ENCODE peak calls at places on chromosomes 3 and 15, in six cellular contexts. J is ovary; F is pancreas; R is foreskin keratinocyte; K is effector memory CD4-positive, alpha-beta T cell; D is fibroblast of lung. H is an unnamed sample.

GRCh38 chr15:79168922-79169322 is 78.3 kb upstream of the RASGRF1 start:
- DNase-seq in R (peak), K (no peak), D (peak), F (no peak), J (no peak), H (peak)

GRCh38 chr15:40285151-40285898 is 2.5 kb upstream of the ANKRD63 start:
- DNase-seq in D (peak), J (no peak), F (no peak), R (peak), K (no peak), H (no peak)

GRCh38 chr3:123609063-123609462 is 24.2 kb upstream of the HACD2 start:
- DNase-seq in R (no peak), D (peak), K (no peak), F (no peak), J (no peak), H (no peak)

GRCh38 chr3:133991209-133991608 is 38.5 kb downstream of the SLCO2A1 start:
- DNase-seq in F (no peak), K (no peak), J (no peak), D (no peak), R (no peak), H (no peak)

GRCh38 chr3:126983276-126983652 is 349 bp downstream of the PLXNA1 start:
- DNase-seq in F (no peak), J (no peak), R (no peak), D (no peak), K (no peak), H (no peak)

GRCh38 chr15:75731248-75732100 is 18.8 kb upstream of the CSPG4 start:
- DNase-seq in K (no peak), R (no peak), D (no peak), J (peak), F (no peak), H (no peak)

GRCh38 chr3:47128110-47128509 is 35.8 kb downstream of the SETD2 start:
- DNase-seq in F (no peak), J (no peak), D (peak), R (peak), K (no peak), H (peak)

GRCh38 chr3:117322866-117323265 is 613.3 kb downstream of the TUSC7 start:
- DNase-seq in D (peak), J (no peak), F (no peak), R (peak), K (no peak), H (no peak)

GRCh38 chr3:5160926-5161858 is 26.3 kb upstream of the EDEM1 start:
- DNase-seq in F (no peak), J (no peak), K (no peak), D (peak), R (peak), H (no peak)

GRCh38 chr3:44887101-44887500 is 12.7 kb downstream of the TGM4 start:
- DNase-seq in F (no peak), D (no peak), R (no peak), K (no peak), J (no peak), H (no peak)

GRCh38 chr3:16290007-16290826 is 25.2 kb downstream of the OXNAD1 start:
- DNase-seq in F (no peak), J (peak), R (peak), D (peak), K (peak), H (no peak)

GRCh38 chr3:189276481-189277190 is 104.9 kb downstream of the TPRG1 start:
- DNase-seq in K (no peak), R (peak), J (no peak), D (peak), F (no peak), H (no peak)

GRCh38 chr3:101868534-101869464 is 19.5 kb downstream of the NFKBIZ start:
- DNase-seq in J (no peak), R (no peak), F (peak), K (no peak), D (peak), H (no peak)

GRCh38 chr3:20041197-20041780 is 1.0 kb downstream of the KAT2B start:
- DNase-seq in J (peak), F (peak), D (peak), R (no peak), K (peak), H (no peak)

GRCh38 chr3:67376416-67376815 is 278.0 kb downstream of the SUCLG2 start:
- DNase-seq in J (no peak), F (no peak), R (no peak), D (peak), K (no peak), H (no peak)

GRCh38 chr3:46712191-46713047 is 5.2 kb downstream of the PRSS50 start:
- DNase-seq in J (no peak), R (no peak), K (no peak), D (no peak), F (no peak), H (no peak)

GRCh38 chr3:20100106-20100605 is 59.9 kb downstream of the KAT2B start:
- DNase-seq in F (no peak), R (no peak), K (no peak), D (no peak), J (no peak), H (no peak)

GRCh38 chr15:78244101-78244500 is 9.7 kb upstream of the ACSBG1 start:
- DNase-seq in D (no peak), F (no peak), K (no peak), J (no peak), R (no peak), H (no peak)

GRCh38 chr3:87135412-87135811 is 91.7 kb upstream of the CHMP2B start:
- DNase-seq in D (no peak), K (no peak), J (no peak), F (no peak), R (no peak), H (no peak)

GRCh38 chr3:111851511-111851954 is 7.5 kb upstream of the PHLDB2 start:
- DNase-seq in J (no peak), D (peak), R (peak), K (no peak), F (no peak), H (no peak)

GRCh38 chr3:13595485-13595884 is 46.6 kb downstream of the FBLN2 start:
- DNase-seq in F (no peak), D (no peak), R (no peak), J (no peak), K (no peak), H (no peak)

GRCh38 chr3:165696496-165696895 is 140.7 kb downstream of the BCHE start:
- DNase-seq in F (no peak), J (no peak), D (no peak), R (peak), K (no peak), H (no peak)

GRCh38 chr15:94582368-94582767 is 351.0 kb downstream of the MCTP2 start:
- DNase-seq in J (no peak), F (no peak), D (no peak), R (peak), K (no peak), H (no peak)

GRCh38 chr3:65605876-65606432 is 432.8 kb downstream of the MAGI1 start:
- DNase-seq in D (no peak), F (no peak), K (no peak), J (no peak), R (peak), H (peak)

GRCh38 chr3:81550415-81550814 is 211.0 kb downstream of the GBE1 start:
- DNase-seq in K (no peak), D (peak), F (no peak), J (no peak), R (no peak), H (no peak)

GRCh38 chr3:43175541-43175940 is 69.7 kb upstream of the POMGNT2 start:
- DNase-seq in F (no peak), K (no peak), J (no peak), R (no peak), D (no peak), H (no peak)

GRCh38 chr3:171753665-171754408 is 56.4 kb downstream of the PLD1 start:
- DNase-seq in R (peak), F (no peak), D (peak), J (no peak), K (no peak), H (peak)

GRCh38 chr3:39107056-39107873 is at the start of the genes GORASP1 and TTC21A:
- DNase-seq in F (peak), R (peak), J (peak), K (peak), D (peak), H (no peak)

GRCh38 chr3:67765575-67765974 is 111.2 kb upstream of the SUCLG2 start:
- DNase-seq in F (no peak), D (peak), R (no peak), J (no peak), K (no peak), H (no peak)

GRCh38 chr15:42065008-42065407 is 29.4 kb downstream of the PLA2G4D start:
- DNase-seq in J (no peak), R (no peak), D (no peak), K (no peak), F (peak), H (no peak)

GRCh38 chr3:48400824-48401433 is 28.9 kb downstream of the FBXW12 start:
- DNase-seq in K (peak), D (peak), J (peak), F (peak), R (peak), H (peak)

DNA sequence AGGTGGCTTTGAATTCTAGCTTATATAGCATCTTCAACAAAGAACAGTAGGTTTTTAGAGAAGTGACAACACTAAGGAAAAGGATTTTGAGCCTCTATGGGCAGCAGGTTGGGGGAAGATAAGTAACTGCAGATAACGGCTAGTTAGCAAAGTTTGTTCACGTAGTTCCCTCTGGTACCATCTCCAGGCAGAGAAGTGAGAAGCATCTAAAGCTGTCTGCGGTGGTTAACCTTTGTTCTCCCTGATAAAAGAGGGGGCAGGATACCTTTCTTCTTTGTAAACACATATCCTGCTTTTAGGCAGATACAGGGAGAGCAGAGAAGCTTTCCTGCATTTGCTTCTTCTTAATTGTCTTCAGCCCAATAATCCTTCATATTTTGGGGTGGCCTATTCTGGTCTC is 393.6 kb upstream of the C2CD4B start:
- DNase-seq in R (no peak), F (no peak), D (no peak), J (no peak), K (no peak), H (no peak)
- H3K27ac ChIP-seq in R (no peak), F (no peak), D (no peak), J (no peak), K (no peak), H (no peak)

DNA sequence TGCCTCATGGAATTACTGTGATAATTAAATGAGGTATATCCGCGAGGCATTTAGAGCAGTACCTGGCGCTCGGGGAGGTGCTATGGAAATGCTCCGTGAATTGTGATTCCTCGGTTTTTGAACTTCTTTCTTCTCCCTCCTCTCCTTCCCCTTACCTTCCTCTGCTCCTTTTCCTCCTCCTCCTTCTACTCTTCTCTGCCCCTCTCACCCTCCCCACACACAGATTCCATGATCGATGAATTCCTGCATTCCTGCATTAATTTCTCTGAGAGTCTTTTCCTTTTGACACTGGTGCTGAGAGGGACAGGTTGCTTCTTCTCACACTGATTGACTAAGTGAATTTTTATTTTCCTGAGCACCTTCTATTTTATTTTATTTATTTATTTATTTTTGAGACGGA is 101.2 kb upstream of the RGMA start:
- DNase-seq in K (no peak), D (no peak), R (no peak), F (no peak), J (no peak), H (no peak)
- H3K27ac ChIP-seq in K (no peak), D (no peak), R (no peak), F (no peak), J (no peak), H (no peak)

GRCh38 chr15:35000511-35000910 is 12.4 kb upstream of the ZNF770 start:
- DNase-seq in D (peak), K (no peak), J (no peak), F (peak), R (peak), H (peak)

GRCh38 chr15:34999906-35000305 is 11.8 kb upstream of the ZNF770 start:
- DNase-seq in J (no peak), D (no peak), R (peak), F (no peak), K (no peak), H (no peak)

GRCh38 chr15:34993877-34994276 is 5.8 kb upstream of the ZNF770 start:
- DNase-seq in F (no peak), R (no peak), J (no peak), K (no peak), D (no peak), H (no peak)

GRCh38 chr15:34993413-34993812 is 5.3 kb upstream of the ZNF770 start:
- DNase-seq in F (no peak), J (no peak), D (no peak), K (no peak), R (no peak), H (no peak)

DNA sequence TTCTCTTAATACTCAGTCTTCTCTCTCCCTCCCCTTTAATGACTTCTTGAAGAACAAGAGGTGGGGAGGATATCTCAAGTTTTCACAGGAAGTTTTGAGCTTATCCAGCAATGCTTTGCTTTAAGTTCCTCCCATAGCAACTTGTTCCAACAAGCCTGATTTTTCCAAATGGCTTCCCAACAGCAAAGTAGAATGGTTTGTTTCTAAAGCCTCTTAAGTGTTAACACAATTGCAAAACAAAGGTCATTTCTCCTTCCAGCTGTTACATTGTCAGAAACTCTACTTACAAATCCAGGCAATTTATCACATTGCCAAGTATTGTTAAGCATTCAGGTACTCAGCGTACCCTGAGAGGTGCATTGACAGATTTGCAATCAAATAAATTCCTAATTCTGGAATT is 6.8 kb upstream of the ZNF770 start:
- DNase-seq in J (no peak), K (no peak), D (no peak), F (no peak), R (peak), H (no peak)
- H3K27ac ChIP-seq in J (no peak), K (no peak), D (no peak), F (no peak), R (no peak), H (peak)

DNA sequence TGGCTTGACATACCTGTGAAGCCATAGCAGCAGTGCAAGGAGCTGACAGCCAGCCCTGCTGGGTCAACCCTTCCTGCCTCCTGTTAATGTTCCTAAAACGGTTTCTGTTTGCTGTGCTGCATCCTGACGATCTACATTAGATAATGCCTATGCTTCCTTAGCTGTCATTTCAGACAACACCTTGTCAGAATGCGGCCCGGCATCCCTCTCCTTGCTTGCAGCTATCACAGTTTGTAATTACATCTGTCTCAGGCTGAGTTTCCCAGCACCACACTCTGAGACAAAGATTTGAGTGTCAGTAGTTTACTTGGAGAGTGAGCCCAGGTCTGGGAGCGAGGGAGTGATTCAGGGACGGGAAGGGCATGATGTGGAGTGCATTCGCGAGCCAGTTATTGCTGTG is 9.0 kb downstream of the TRH start:
- DNase-seq in J (no peak), K (no peak), F (no peak), R (no peak), D (no peak), H (no peak)
- H3K27ac ChIP-seq in J (no peak), K (no peak), F (no peak), R (no peak), D (no peak), H (no peak)

GRCh38 chr3:104359546-104359945 is 1007.2 kb upstream of the ALCAM start:
- DNase-seq in R (peak), J (no peak), D (peak), K (no peak), F (no peak), H (no peak)

GRCh38 chr3:104362319-104362718 is 1004.4 kb upstream of the ALCAM start:
- DNase-seq in R (peak), K (no peak), D (peak), J (no peak), F (no peak), H (no peak)

DNA sequence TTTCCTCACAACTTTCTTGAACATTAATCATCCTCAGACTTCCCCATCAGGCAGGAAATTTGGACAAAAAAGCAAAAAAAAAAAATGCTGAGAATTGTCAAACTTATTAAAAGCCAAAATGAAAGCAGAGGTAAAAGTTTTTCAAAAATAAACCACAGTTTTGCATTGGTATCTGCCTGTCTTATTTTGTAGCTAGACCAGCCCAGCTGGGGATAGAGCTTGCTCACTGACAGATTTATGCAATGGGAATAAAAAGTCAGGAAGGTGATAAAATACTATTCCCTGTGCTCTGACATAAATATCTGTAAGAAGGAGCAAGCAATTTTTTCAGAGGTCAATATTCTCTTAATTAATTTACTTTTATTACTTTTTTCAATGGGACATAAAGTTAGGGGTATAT is 1006.7 kb upstream of the ALCAM start:
- DNase-seq in R (no peak), F (no peak), K (no peak), J (no peak), D (peak), H (no peak)
- H3K27ac ChIP-seq in R (no peak), F (no peak), K (no peak), J (no peak), D (no peak), H (no peak)

GRCh38 chr3:150877303-150877702 is 27.9 kb downstream of the MINDY4B start:
- DNase-seq in R (no peak), J (no peak), K (no peak), F (no peak), D (no peak), H (no peak)
- H3K27ac ChIP-seq in R (no peak), J (no peak), K (no peak), F (no peak), D (no peak), H (no peak)

DNA sequence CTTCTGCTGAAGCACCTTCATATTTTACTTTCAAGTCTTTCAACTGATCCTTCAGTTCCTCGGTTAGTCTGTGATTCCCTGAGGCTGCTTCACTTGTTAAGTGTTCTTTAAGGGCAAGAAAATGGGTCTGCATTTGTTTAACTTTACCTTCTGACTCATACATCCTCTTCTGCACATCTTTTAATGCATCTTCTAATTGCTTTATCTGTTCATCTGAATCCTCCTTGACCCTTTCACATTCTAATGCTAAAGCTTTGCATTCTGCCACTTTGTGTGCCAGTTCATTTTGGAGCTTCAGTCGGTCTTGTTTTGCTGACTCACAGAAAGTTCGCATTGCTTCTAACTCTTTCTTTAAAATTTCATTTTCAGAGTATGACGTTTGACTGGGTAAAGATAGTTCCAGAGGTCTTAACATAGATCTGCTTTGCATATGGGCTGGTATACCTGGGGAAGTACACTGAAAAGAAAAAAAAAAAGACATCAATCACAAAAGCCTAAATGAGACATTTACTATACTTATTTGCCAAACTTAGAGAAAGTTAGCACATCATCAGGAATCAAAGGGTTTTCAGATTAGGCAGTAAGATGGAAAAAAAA is 94.3 kb downstream of the UACA start:
- DNase-seq in D (no peak), K (no peak), R (no peak), F (no peak), J (no peak), H (no peak)
- H3K27ac ChIP-seq in D (no peak), K (no peak), R (no peak), F (no peak), J (no peak), H (no peak)

DNA sequence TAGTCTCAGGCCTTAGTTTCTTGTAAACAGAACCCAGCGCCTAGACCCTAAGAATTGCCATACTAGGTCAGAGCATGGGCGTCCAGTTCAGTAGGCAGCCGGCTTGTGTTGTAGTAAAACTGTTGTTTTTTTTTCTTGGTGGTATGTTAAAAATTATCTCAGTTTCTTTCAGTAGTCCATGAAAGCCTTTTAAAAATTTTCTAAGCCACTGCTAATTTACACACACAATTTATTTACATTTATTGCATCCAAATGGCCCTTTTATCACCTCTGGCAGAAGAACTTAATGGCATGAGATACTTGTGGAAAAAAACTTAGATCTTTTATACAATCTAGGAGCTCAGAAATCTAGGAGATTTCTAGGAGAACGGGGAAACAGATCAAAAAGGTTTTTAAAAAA is 1.3 kb downstream of the PPP2R3A start:
- DNase-seq in R (no peak), F (no peak), K (no peak), J (no peak), D (no peak), H (no peak)
- H3K27ac ChIP-seq in R (peak), F (no peak), K (no peak), J (no peak), D (peak), H (peak)

GRCh38 chr3:139540686-139541085 is 1.1 kb upstream of the RBP1 start:
- DNase-seq in J (no peak), K (no peak), F (no peak), R (no peak), D (no peak), H (no peak)

GRCh38 chr3:139541898-139542288 is 2.4 kb upstream of the RBP1 start:
- DNase-seq in K (no peak), D (no peak), R (no peak), J (no peak), F (no peak), H (no peak)

GRCh38 chr3:139537795-139538538 is 1.6 kb downstream of the RBP1 start:
- DNase-seq in K (no peak), R (peak), J (no peak), F (peak), D (no peak), H (no peak)

GRCh38 chr3:139538733-139539132 is 809 bp downstream of the RBP1 start:
- DNase-seq in J (peak), D (peak), R (no peak), F (peak), K (no peak), H (no peak)

GRCh38 chr3:139541156-139541897 is 1.8 kb upstream of the RBP1 start:
- DNase-seq in R (no peak), K (no peak), D (peak), F (no peak), J (no peak), H (no peak)
- H3K27ac ChIP-seq in R (no peak), K (no peak), D (no peak), F (peak), J (peak), H (no peak)

H was measured in epithelial cell of prostate.